ENCODE peak calls at places on chromosome 4, in eight cellular contexts. A is A549, X is endothelial cell of umbilical vein, S is SK-N-SH, W is WTC11, K is HCT116, G is HepG2, C is NB4. O is an unnamed sample.

GRCh38 chr4:151304755-151305154 is 20.6 kb downstream of the SH3D19 start:
- DNase-seq in A (no peak), X (peak), S (no peak), W (no peak), K (no peak), G (no peak), C (no peak), O (no peak)

GRCh38 chr4:147511005-147511660 is 30.2 kb downstream of the EDNRA start:
- DNase-seq in A (no peak), X (no peak), S (peak), W (no peak), K (no peak), G (no peak), C (no peak), O (no peak)

GRCh38 chr4:53453385-53453784 is 75.9 kb downstream of the FIP1L1 start:
- DNase-seq in A (no peak), X (no peak), S (no peak), W (no peak), K (no peak), G (no peak), C (no peak), O (no peak)

GRCh38 chr4:106266201-106266600 is 49.8 kb downstream of the TBCK start:
- DNase-seq in A (peak), X (peak), S (peak), W (no peak), K (peak), G (peak), C (peak), O (no peak)

GRCh38 chr4:31370866-31371465 is 650.8 kb downstream of the PCDH7 start:
- DNase-seq in A (peak), X (peak), S (peak), W (no peak), K (peak), G (peak), C (peak), O (no peak)

GRCh38 chr4:4413806-4414205 is 26.9 kb downstream of the NSG1 start:
- DNase-seq in A (no peak), X (no peak), S (no peak), W (no peak), K (no peak), G (no peak), C (no peak), O (no peak)

GRCh38 chr4:38189445-38189844 is 229.2 kb downstream of the PTTG2 start:
- DNase-seq in A (peak), X (peak), S (no peak), W (no peak), K (peak), G (peak), C (peak), O (no peak)

GRCh38 chr4:148786699-148787098 is 344.5 kb upstream of the NR3C2 start:
- DNase-seq in A (no peak), X (no peak), S (no peak), W (no peak), K (no peak), G (no peak), C (no peak), O (no peak)

GRCh38 chr4:165964591-165964990 is 91.6 kb downstream of the TLL1 start:
- DNase-seq in A (no peak), X (no peak), S (no peak), W (no peak), K (no peak), G (no peak), C (no peak), O (no peak)

GRCh38 chr4:121951570-121952110 is at the start of gene TRPC3:
- DNase-seq in A (no peak), X (peak), S (peak), W (peak), K (no peak), G (no peak), C (peak), O (peak)

GRCh38 chr4:126051709-126052424 is 737.1 kb downstream of the FAT4 start:
- DNase-seq in A (no peak), X (peak), S (no peak), W (no peak), K (no peak), G (no peak), C (no peak), O (no peak)

GRCh38 chr4:143353797-143354196 is 17.1 kb downstream of the GAB1 start:
- DNase-seq in A (no peak), X (no peak), S (no peak), W (no peak), K (no peak), G (no peak), C (no peak), O (no peak)

GRCh38 chr4:168708108-168708507 is 211.3 kb downstream of the PALLD start:
- DNase-seq in A (no peak), X (no peak), S (no peak), W (no peak), K (no peak), G (no peak), C (no peak), O (no peak)

GRCh38 chr4:8428288-8429097 is 12.0 kb downstream of the ACOX3 start:
- DNase-seq in A (peak), X (peak), S (peak), W (peak), K (peak), G (peak), C (peak), O (peak)

GRCh38 chr4:7323872-7324650 is 110.7 kb downstream of the PSAPL1 start:
- DNase-seq in A (peak), X (no peak), S (no peak), W (no peak), K (peak), G (peak), C (peak), O (no peak)

GRCh38 chr4:150280081-150280950 is 202.1 kb downstream of the DCLK2 start:
- DNase-seq in A (no peak), X (peak), S (no peak), W (no peak), K (no peak), G (no peak), C (peak), O (no peak)
- TF ChIP-seq MAX in A (no peak), X (no peak), S (no peak), W (no peak), K (no peak), G (no peak), C (no peak), O (no peak)

GRCh38 chr4:170884965-170885583 is 795.3 kb upstream of the AADAT start:
- DNase-seq in A (no peak), X (no peak), S (no peak), W (no peak), K (no peak), G (no peak), C (no peak), O (no peak)

GRCh38 chr4:170888660-170889059 is 798.9 kb upstream of the AADAT start:
- DNase-seq in A (no peak), X (no peak), S (no peak), W (no peak), K (no peak), G (no peak), C (no peak), O (no peak)

GRCh38 chr4:170887396-170887795 is 797.6 kb upstream of the AADAT start:
- DNase-seq in A (no peak), X (no peak), S (no peak), W (no peak), K (no peak), G (no peak), C (no peak), O (no peak)
- TF ChIP-seq MAX in A (no peak), X (no peak), S (no peak), W (no peak), K (no peak), G (no peak), C (no peak), O (no peak)

GRCh38 chr4:170106899-170107298 is 17.1 kb upstream of the AADAT start:
- DNase-seq in A (no peak), X (no peak), S (no peak), W (no peak), K (no peak), G (no peak), C (no peak), O (no peak)

GRCh38 chr4:170111100-170111499 is 21.3 kb upstream of the AADAT start:
- DNase-seq in A (no peak), X (no peak), S (no peak), W (no peak), K (no peak), G (no peak), C (no peak), O (no peak)

GRCh38 chr4:170110290-170110672 is 20.5 kb upstream of the AADAT start:
- DNase-seq in A (no peak), X (no peak), S (no peak), W (no peak), K (no peak), G (no peak), C (no peak), O (no peak)

GRCh38 chr4:170111546-170111945 is 21.8 kb upstream of the AADAT start:
- DNase-seq in A (no peak), X (no peak), S (no peak), W (no peak), K (no peak), G (no peak), C (no peak), O (no peak)

DNA sequence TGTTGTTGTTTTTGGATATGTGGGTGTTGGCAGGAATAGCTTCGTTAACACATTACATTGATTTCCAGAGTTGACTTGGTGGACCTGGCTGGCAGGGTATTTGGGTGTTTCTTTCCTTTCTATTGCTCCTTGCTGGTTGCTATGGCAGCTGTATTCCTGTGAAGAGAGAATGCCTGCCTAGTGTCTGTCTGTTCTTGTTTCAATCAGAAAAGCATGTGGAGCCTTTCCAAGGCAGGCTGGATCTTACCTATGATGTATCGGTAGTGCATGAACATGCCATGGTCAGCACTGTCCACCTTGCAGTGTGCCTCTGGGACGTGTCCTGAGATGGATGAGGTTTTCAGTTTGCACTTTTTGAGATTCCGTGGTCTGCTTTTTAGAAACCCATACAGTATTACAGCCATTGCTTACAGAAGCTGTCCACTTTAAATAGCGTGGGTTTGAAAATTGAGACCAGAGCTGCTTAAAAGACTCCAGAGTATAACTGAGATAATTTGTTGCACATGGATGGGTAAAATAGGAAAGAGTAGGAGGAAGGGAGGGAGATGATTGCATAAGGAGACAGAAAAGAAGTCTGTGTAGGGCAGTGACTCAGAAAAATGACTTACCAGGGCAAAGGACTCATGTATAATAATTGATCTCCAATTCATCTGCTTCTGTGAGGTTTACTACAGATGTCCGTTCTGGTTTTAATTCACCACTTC is 20.0 kb upstream of the AADAT start:
- DNase-seq in A (no peak), X (no peak), S (no peak), W (no peak), K (no peak), G (no peak), C (no peak), O (no peak)
- TF ChIP-seq MAX in A (no peak), X (no peak), S (no peak), W (no peak), K (no peak), G (no peak), C (no peak), O (no peak)

DNA sequence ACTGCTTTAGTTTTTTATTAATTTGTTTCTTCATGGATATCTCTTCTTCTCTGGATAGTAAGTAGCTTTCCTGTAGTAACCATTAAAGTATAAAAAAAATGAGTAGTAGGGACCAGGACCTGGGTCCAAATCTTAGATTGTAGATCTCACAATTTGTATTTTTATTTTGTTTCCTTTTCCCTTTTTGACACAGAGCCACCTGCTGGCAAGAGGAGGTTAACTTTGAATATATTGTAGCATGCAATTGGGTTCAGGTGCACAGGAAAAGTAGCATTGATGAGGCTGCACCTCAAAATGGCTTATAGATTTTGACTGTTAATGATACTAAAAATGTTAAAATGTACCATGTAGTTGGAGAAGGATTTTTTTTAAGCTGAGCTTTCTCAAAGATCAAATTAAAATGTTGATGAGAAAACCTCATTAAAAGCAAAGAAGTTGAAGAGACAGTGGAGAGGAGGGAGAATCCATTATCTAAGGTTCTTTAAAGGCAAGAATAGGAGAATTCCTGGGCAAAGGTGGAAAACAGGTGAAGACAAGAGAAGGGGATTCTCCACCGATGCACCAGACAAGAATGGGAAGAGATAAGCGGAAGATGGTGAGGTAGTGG is 48.3 kb upstream of the HPGDS start:
- DNase-seq in A (peak), X (peak), S (peak), W (no peak), K (no peak), G (peak), C (peak), O (no peak)
- TF ChIP-seq MAX in A (no peak), X (no peak), S (no peak), W (no peak), K (no peak), G (no peak), C (no peak), O (no peak)

DNA sequence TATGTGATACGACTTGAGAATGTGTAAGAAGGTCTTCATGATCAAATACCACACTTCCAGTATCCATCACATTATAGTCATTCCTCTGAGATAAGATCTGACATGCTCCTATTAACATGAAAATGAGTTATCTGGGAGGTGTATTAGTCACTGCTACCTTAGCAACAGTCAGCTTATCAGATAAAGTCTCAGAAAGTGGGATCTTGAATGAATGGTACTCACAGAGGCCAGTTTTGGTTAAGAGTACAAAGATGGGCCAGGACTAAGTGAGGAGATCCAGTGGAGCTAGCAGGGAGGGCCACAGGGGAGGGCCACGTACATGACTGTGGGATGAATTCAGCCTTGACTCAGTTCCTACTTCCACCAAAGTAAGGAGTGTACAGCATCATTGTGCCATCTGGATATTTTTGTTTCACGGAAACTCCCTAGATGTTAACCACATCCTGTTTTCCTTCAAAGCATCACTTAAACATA is 116.8 kb downstream of the SPCS3 start:
- DNase-seq in A (peak), X (no peak), S (no peak), W (no peak), K (no peak), G (no peak), C (no peak), O (no peak)
- TF ChIP-seq MAX in A (no peak), X (no peak), S (peak), W (no peak), K (no peak), G (no peak), C (no peak), O (no peak)

GRCh38 chr4:139975830-139976272 is 178.1 kb downstream of the MAML3 start:
- DNase-seq in A (no peak), X (peak), S (no peak), W (no peak), K (no peak), G (no peak), C (peak), O (no peak)
- TF ChIP-seq MAX in A (no peak), X (no peak), S (no peak), W (no peak), K (no peak), G (no peak), C (no peak), O (no peak)

GRCh38 chr4:12852338-12853307 is 631.5 kb downstream of the RAB28 start:
- DNase-seq in A (peak), X (peak), S (peak), W (no peak), K (peak), G (peak), C (peak), O (no peak)
- TF ChIP-seq MAX in A (no peak), X (no peak), S (no peak), W (no peak), K (no peak), G (no peak), C (no peak), O (no peak)

DNA sequence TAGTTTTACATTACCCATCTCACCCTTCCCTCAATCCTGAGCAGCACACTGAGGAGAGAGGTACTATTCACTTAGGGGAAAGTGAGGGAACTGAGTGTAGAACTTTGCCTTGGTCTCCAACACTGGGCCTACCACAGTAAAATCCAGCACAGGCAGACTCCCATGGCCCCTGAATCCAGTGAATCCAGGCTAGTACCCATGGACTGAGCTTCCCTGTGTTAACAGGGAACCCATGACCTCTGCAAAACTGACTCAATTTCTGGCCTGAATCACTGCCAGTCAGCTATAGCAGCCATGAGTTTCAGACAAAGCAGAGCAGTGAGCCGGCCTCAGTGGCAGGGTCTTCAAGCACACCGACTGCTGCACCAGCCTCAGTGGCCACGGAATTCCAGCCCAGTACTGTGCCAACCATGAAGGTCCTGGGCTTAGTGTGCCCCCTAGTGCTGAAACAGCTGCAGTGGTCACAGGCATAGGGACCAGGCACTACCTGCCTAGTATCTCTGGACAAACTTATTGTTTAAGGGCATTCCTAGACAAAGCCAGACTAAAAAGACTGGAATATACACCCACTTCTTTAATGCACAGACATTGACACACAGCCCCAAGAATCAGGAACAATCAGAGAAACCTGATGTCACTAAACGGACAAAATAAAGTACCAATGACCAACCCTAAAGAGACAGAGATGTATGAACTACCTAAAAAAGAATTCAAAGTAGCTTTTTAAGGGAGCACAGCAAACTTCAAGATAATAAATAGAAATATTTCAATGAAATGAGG is 127.4 kb upstream of the RPL34 start:
- DNase-seq in A (no peak), X (no peak), S (peak), W (peak), K (peak), G (peak), C (peak), O (peak)
- TF ChIP-seq MAX in A (no peak), X (no peak), S (no peak), W (no peak), K (no peak), G (no peak), C (no peak), O (peak)

GRCh38 chr4:175999944-176000343 is 65.7 kb upstream of the WDR17 start:
- DNase-seq in A (no peak), X (no peak), S (no peak), W (no peak), K (no peak), G (no peak), C (no peak), O (no peak)

GRCh38 chr4:175997291-175997690 is 68.3 kb upstream of the WDR17 start:
- DNase-seq in A (no peak), X (no peak), S (no peak), W (no peak), K (no peak), G (no peak), C (no peak), O (no peak)

GRCh38 chr4:176002007-176002623 is 63.5 kb upstream of the WDR17 start:
- DNase-seq in A (peak), X (peak), S (peak), W (peak), K (peak), G (no peak), C (no peak), O (peak)

GRCh38 chr4:175998782-175999181 is 66.9 kb upstream of the WDR17 start:
- DNase-seq in A (no peak), X (no peak), S (no peak), W (peak), K (peak), G (no peak), C (no peak), O (peak)

GRCh38 chr4:176001171-176002006 is 64.3 kb upstream of the WDR17 start:
- DNase-seq in A (peak), X (peak), S (peak), W (peak), K (peak), G (no peak), C (no peak), O (peak)
- TF ChIP-seq MAX in A (no peak), X (no peak), S (no peak), W (no peak), K (peak), G (no peak), C (no peak), O (peak)

GRCh38 chr4:22625301-22625700 is 67.4 kb upstream of the GBA3 start:
- DNase-seq in A (no peak), X (no peak), S (no peak), W (no peak), K (no peak), G (peak), C (no peak), O (no peak)
- TF ChIP-seq MAX in A (no peak), X (no peak), S (no peak), W (no peak), K (no peak), G (no peak), C (no peak), O (no peak)